ENCODE peak calls at places on chromosomes 1 and 21, in five cellular contexts. M, Q, O, L and U are unnamed samples. For H3K4me1, the result is how much of the 10 kb centered on the place peaks cover.

GRCh38 chr1:100866041-100866900 is 28.4 kb downstream of the EXTL2 start:
- DNase-seq in O (peak), M (no peak), L (peak), Q (no peak), U (no peak)

GRCh38 chr1:244863491-244864252 is 671 bp downstream of the HNRNPU start:
- DNase-seq in L (no peak), Q (peak), M (no peak), O (no peak), U (peak)

GRCh38 chr1:84402060-84402459 is 3.8 kb downstream of the DNASE2B start:
- DNase-seq in Q (no peak), L (peak), M (no peak), O (peak), U (no peak)

GRCh38 chr1:59752556-59753412 is 62.0 kb upstream of the HOOK1 start:
- DNase-seq in L (no peak), M (no peak), O (no peak), Q (no peak), U (no peak)

GRCh38 chr1:28914228-28915035 is at the start of gene EPB41:
- DNase-seq in M (peak), Q (peak), L (peak), O (peak), U (peak)

GRCh38 chr1:116298746-116299145 is 74.3 kb upstream of the ATP1A1 start:
- DNase-seq in O (no peak), M (no peak), Q (no peak), L (no peak), U (no peak)

GRCh38 chr1:84403362-84403761 is 5.1 kb downstream of the DNASE2B start:
- DNase-seq in M (no peak), O (no peak), L (no peak), Q (no peak), U (no peak)

GRCh38 chr1:34590211-34590623 is 164.6 kb upstream of the GJB5 start:
- DNase-seq in O (no peak), L (no peak), Q (no peak), M (no peak), U (no peak)

GRCh38 chr1:19454265-19455198 is 30.8 kb downstream of the CAPZB start:
- DNase-seq in M (no peak), O (no peak), L (no peak), Q (no peak), U (no peak)

GRCh38 chr1:166282391-166283137 is 115.8 kb upstream of the FAM78B start:
- DNase-seq in L (no peak), M (no peak), Q (no peak), O (no peak), U (no peak)

GRCh38 chr1:219902951-219903350 is 25.4 kb downstream of the SLC30A10 start:
- DNase-seq in L (no peak), O (no peak), Q (no peak), M (no peak), U (no peak)
- TF ChIP-seq CTCF in L (no peak), O (no peak), Q (no peak), M (no peak), U (no peak)

GRCh38 chr1:8259498-8260290 is 58.2 kb upstream of the SLC45A1 start:
- DNase-seq in O (peak), M (peak), Q (peak), L (peak), U (peak)
- H3K27ac ChIP-seq in O (peak), M (peak), Q (peak), L (no peak), U (peak)

GRCh38 chr1:93607814-93608187 is 73.8 kb downstream of the BCAR3 start:
- DNase-seq in O (peak), Q (no peak), L (no peak), M (no peak), U (no peak)

GRCh38 chr1:93604411-93604810 is 77.2 kb downstream of the BCAR3 start:
- DNase-seq in M (no peak), Q (no peak), O (no peak), L (no peak), U (no peak)

GRCh38 chr1:93605026-93605425 is 76.6 kb downstream of the BCAR3 start:
- DNase-seq in Q (no peak), L (no peak), O (no peak), M (no peak), U (no peak)

GRCh38 chr1:93603581-93603980 is 78.1 kb downstream of the BCAR3 start:
- DNase-seq in O (no peak), M (no peak), Q (no peak), L (no peak), U (no peak)

GRCh38 chr1:93605812-93606512 is 75.7 kb downstream of the BCAR3 start:
- DNase-seq in O (peak), M (no peak), Q (no peak), L (peak), U (no peak)
- H3K4me1 ChIP-seq in O (under half), M (under half), Q (half or more), L (under half), U (half or more)

GRCh38 chr1:236348071-236348470 is 46.0 kb upstream of the EDARADD start:
- DNase-seq in O (no peak), M (no peak), Q (no peak), L (no peak), U (peak)

GRCh38 chr1:236342403-236343245 is 51.5 kb upstream of the EDARADD start:
- DNase-seq in Q (no peak), M (no peak), O (no peak), L (no peak), U (no peak)

GRCh38 chr1:236343246-236343862 is 50.7 kb upstream of the EDARADD start:
- DNase-seq in O (no peak), M (no peak), Q (peak), L (no peak), U (no peak)

GRCh38 chr1:236341298-236341697 is 52.8 kb upstream of the EDARADD start:
- DNase-seq in M (no peak), O (no peak), Q (no peak), L (no peak), U (no peak)

GRCh38 chr1:236345728-236346127 is 48.4 kb upstream of the EDARADD start:
- DNase-seq in L (no peak), Q (no peak), M (no peak), O (no peak), U (no peak)
- TF ChIP-seq CTCF in L (peak), Q (peak), M (no peak), O (no peak), U (no peak)

GRCh38 chr1:167489581-167490340 is 28.6 kb downstream of the CD247 start:
- DNase-seq in Q (no peak), O (no peak), M (no peak), L (no peak), U (no peak)

GRCh38 chr1:167487614-167488013 is 30.7 kb downstream of the CD247 start:
- DNase-seq in O (no peak), Q (no peak), M (no peak), L (no peak), U (no peak)

GRCh38 chr1:167490765-167491164 is 27.6 kb downstream of the CD247 start:
- DNase-seq in O (no peak), L (no peak), Q (no peak), M (no peak), U (no peak)

GRCh38 chr1:167486090-167486824 is 32.1 kb downstream of the CD247 start:
- DNase-seq in M (no peak), L (no peak), Q (no peak), O (no peak), U (no peak)

GRCh38 chr1:167488786-167489185 is 29.5 kb downstream of the CD247 start:
- DNase-seq in O (no peak), Q (no peak), L (no peak), M (no peak), U (no peak)
- H3K27ac ChIP-seq in O (no peak), Q (no peak), L (no peak), M (no peak), U (no peak)

GRCh38 chr1:164607351-164607750 is 48.4 kb downstream of the PBX1 start:
- DNase-seq in L (no peak), O (no peak), Q (no peak), M (no peak), U (no peak)
- H3K4me1 ChIP-seq in L (under half), O (under half), Q (half or more), M (under half), U (half or more)

GRCh38 chr21:41045534-41046268 is 122.3 kb upstream of the BACE2 start:
- DNase-seq in O (no peak), L (no peak), Q (peak), M (no peak), U (no peak)
- TF ChIP-seq CTCF in O (no peak), L (no peak), Q (peak), M (peak), U (no peak)

GRCh38 chr21:33238146-33238545 is 8.4 kb downstream of the IFNAR2 start:
- DNase-seq in L (no peak), O (no peak), Q (no peak), M (no peak), U (no peak)
- H3K27ac ChIP-seq in L (no peak), O (no peak), Q (peak), M (no peak), U (no peak)

GRCh38 chr1:196609114-196609737 is 986 bp upstream of the KCNT2 start:
- DNase-seq in L (peak), Q (no peak), M (no peak), O (no peak), U (no peak)
- H3K4me1 ChIP-seq in L (under half), Q (under half), M (under half), O (under half), U (under half)

GRCh38 chr1:75058424-75058823 is 75.8 kb upstream of the LHX8 start:
- DNase-seq in L (no peak), Q (no peak), M (no peak), O (no peak), U (no peak)

GRCh38 chr1:75053207-75053606 is 81.0 kb upstream of the LHX8 start:
- DNase-seq in M (no peak), O (no peak), Q (no peak), L (no peak), U (no peak)
- TF ChIP-seq CTCF in M (no peak), O (no peak), Q (no peak), L (no peak), U (no peak)